ENCODE peak calls at places on chromosomes 5 and 9, in seven cellular contexts. One of them, this sample, is unnamed.
A peak's percentile ranks its signal among the peaks of the same experiment; 100 is the strongest.

GRCh38 chr9:91900057-91900816 is 49.8 kb downstream of the ROR2 start:
- DNase-seq in brain microvascular endothelial cell: no peak
- DNase-seq in foreskin fibroblast: no peak
- DNase-seq in uterus: no peak
- DNase-seq in neural progenitor cell: peak; percentile 38
- DNase-seq in heart right ventricle: no peak
- DNase-seq in mammary epithelial cell: no peak
- DNase-seq in this sample: no peak

GRCh38 chr5:31671339-31671741 is 32.4 kb downstream of the PDZD2 start:
- DNase-seq in brain microvascular endothelial cell: no peak
- DNase-seq in foreskin fibroblast: no peak
- DNase-seq in uterus: no peak
- DNase-seq in neural progenitor cell: no peak
- DNase-seq in heart right ventricle: peak; percentile 36
- DNase-seq in mammary epithelial cell: no peak
- DNase-seq in this sample: no peak

GRCh38 chr5:94240616-94241287 is 377.7 kb downstream of the KIAA0825 start:
- DNase-seq in brain microvascular endothelial cell: no peak
- DNase-seq in foreskin fibroblast: peak; percentile 46
- DNase-seq in uterus: no peak
- DNase-seq in neural progenitor cell: no peak
- DNase-seq in heart right ventricle: no peak
- DNase-seq in mammary epithelial cell: no peak
- DNase-seq in this sample: peak; percentile 26

GRCh38 chr9:137459147-137459600 is at the start of gene NSMF:
- DNase-seq in brain microvascular endothelial cell: peak; percentile 72
- DNase-seq in foreskin fibroblast: peak; percentile 87
- DNase-seq in uterus: peak; percentile 95
- DNase-seq in neural progenitor cell: peak; percentile 98
- DNase-seq in heart right ventricle: peak; percentile 96
- DNase-seq in mammary epithelial cell: peak; percentile 84
- DNase-seq in this sample: peak; percentile 89

GRCh38 chr5:141604318-141604717 is 14.5 kb downstream of the DIAPH1 start:
- DNase-seq in brain microvascular endothelial cell: peak; percentile 97
- DNase-seq in foreskin fibroblast: peak; percentile 92
- DNase-seq in uterus: peak; percentile 44
- DNase-seq in neural progenitor cell: peak; percentile 17
- DNase-seq in heart right ventricle: no peak
- DNase-seq in mammary epithelial cell: peak; percentile 93
- DNase-seq in this sample: peak; percentile 98

GRCh38 chr5:159975462-159976019 is 33.4 kb upstream of the TTC1 start:
- DNase-seq in brain microvascular endothelial cell: peak; percentile 96
- DNase-seq in foreskin fibroblast: peak; percentile 93
- DNase-seq in uterus: no peak
- DNase-seq in neural progenitor cell: no peak
- DNase-seq in heart right ventricle: no peak
- DNase-seq in mammary epithelial cell: peak; percentile 73
- DNase-seq in this sample: peak; percentile 93

GRCh38 chr9:75152416-75152815 is 64.1 kb downstream of the OSTF1 start:
- DNase-seq in brain microvascular endothelial cell: no peak
- DNase-seq in foreskin fibroblast: no peak
- DNase-seq in uterus: no peak
- DNase-seq in neural progenitor cell: no peak
- DNase-seq in heart right ventricle: no peak
- DNase-seq in mammary epithelial cell: no peak
- DNase-seq in this sample: no peak

GRCh38 chr9:130313103-130313858 is 47.7 kb downstream of the HMCN2 start:
- DNase-seq in brain microvascular endothelial cell: no peak
- DNase-seq in foreskin fibroblast: no peak
- DNase-seq in uterus: no peak
- DNase-seq in neural progenitor cell: no peak
- DNase-seq in heart right ventricle: no peak
- DNase-seq in mammary epithelial cell: no peak
- DNase-seq in this sample: no peak

GRCh38 chr5:71910741-71911140 is 191.7 kb downstream of the CARTPT start:
- DNase-seq in brain microvascular endothelial cell: no peak
- DNase-seq in foreskin fibroblast: no peak
- DNase-seq in uterus: no peak
- DNase-seq in neural progenitor cell: no peak
- DNase-seq in heart right ventricle: no peak
- DNase-seq in mammary epithelial cell: no peak
- DNase-seq in this sample: no peak

GRCh38 chr5:83632874-83633273 is 87.8 kb downstream of the HAPLN1 start:
- DNase-seq in brain microvascular endothelial cell: peak; percentile 86
- DNase-seq in foreskin fibroblast: peak; percentile 81
- DNase-seq in uterus: no peak
- DNase-seq in neural progenitor cell: no peak
- DNase-seq in heart right ventricle: no peak
- DNase-seq in mammary epithelial cell: peak; percentile 87
- DNase-seq in this sample: peak; percentile 57

GRCh38 chr9:122340161-122340560 is 30.7 kb upstream of the PTGS1 start:
- DNase-seq in brain microvascular endothelial cell: no peak
- DNase-seq in foreskin fibroblast: no peak
- DNase-seq in uterus: no peak
- DNase-seq in neural progenitor cell: no peak
- DNase-seq in heart right ventricle: no peak
- DNase-seq in mammary epithelial cell: no peak
- DNase-seq in this sample: no peak

GRCh38 chr5:78527054-78527884 is 121.3 kb downstream of the LHFPL2 start:
- DNase-seq in brain microvascular endothelial cell: peak; percentile 98
- DNase-seq in foreskin fibroblast: peak; percentile 78
- DNase-seq in uterus: peak; percentile 79
- DNase-seq in neural progenitor cell: peak; percentile 40
- DNase-seq in heart right ventricle: no peak
- DNase-seq in mammary epithelial cell: peak; percentile 89
- DNase-seq in this sample: peak; percentile 98

GRCh38 chr5:30747412-30747811 is 446.1 kb upstream of the CDH6 start:
- DNase-seq in brain microvascular endothelial cell: no peak
- DNase-seq in foreskin fibroblast: no peak
- DNase-seq in uterus: no peak
- DNase-seq in neural progenitor cell: no peak
- DNase-seq in heart right ventricle: no peak
- DNase-seq in mammary epithelial cell: no peak
- DNase-seq in this sample: no peak

GRCh38 chr9:69028754-69029153 is 6.8 kb upstream of the FXN start:
- DNase-seq in brain microvascular endothelial cell: no peak
- DNase-seq in foreskin fibroblast: no peak
- DNase-seq in uterus: no peak
- DNase-seq in neural progenitor cell: no peak
- DNase-seq in heart right ventricle: no peak
- DNase-seq in mammary epithelial cell: no peak
- DNase-seq in this sample: no peak

GRCh38 chr5:80189201-80189600 is 66.6 kb downstream of the SERINC5 start:
- DNase-seq in brain microvascular endothelial cell: no peak
- DNase-seq in foreskin fibroblast: no peak
- DNase-seq in uterus: no peak
- DNase-seq in neural progenitor cell: no peak
- DNase-seq in heart right ventricle: no peak
- DNase-seq in mammary epithelial cell: no peak
- DNase-seq in this sample: no peak

GRCh38 chr9:4079906-4080305 is 220.0 kb downstream of the GLIS3 start:
- DNase-seq in brain microvascular endothelial cell: no peak
- DNase-seq in foreskin fibroblast: no peak
- DNase-seq in uterus: no peak
- DNase-seq in neural progenitor cell: no peak
- DNase-seq in heart right ventricle: no peak
- DNase-seq in mammary epithelial cell: no peak
- DNase-seq in this sample: no peak

GRCh38 chr5:137833463-137833862 is 34.2 kb upstream of the MYOT start:
- DNase-seq in brain microvascular endothelial cell: peak; percentile 83
- DNase-seq in foreskin fibroblast: peak; percentile 28
- DNase-seq in uterus: peak; percentile 22
- DNase-seq in neural progenitor cell: no peak
- DNase-seq in heart right ventricle: no peak
- DNase-seq in mammary epithelial cell: peak; percentile 88
- DNase-seq in this sample: peak; percentile 67

GRCh38 chr5:72223371-72223770 is 96.7 kb downstream of the MRPS27 start:
- DNase-seq in brain microvascular endothelial cell: no peak
- DNase-seq in foreskin fibroblast: no peak
- DNase-seq in uterus: no peak
- DNase-seq in neural progenitor cell: no peak
- DNase-seq in heart right ventricle: no peak
- DNase-seq in mammary epithelial cell: no peak
- DNase-seq in this sample: no peak

GRCh38 chr9:93108301-93109041 is 12.5 kb downstream of the CARD19 start:
- DNase-seq in brain microvascular endothelial cell: no peak
- DNase-seq in foreskin fibroblast: no peak
- DNase-seq in uterus: peak; percentile 15
- DNase-seq in neural progenitor cell: no peak
- DNase-seq in heart right ventricle: no peak
- DNase-seq in mammary epithelial cell: no peak
- DNase-seq in this sample: no peak

GRCh38 chr5:7873216-7873615 is 4.3 kb downstream of the MTRR start:
- DNase-seq in brain microvascular endothelial cell: no peak
- DNase-seq in foreskin fibroblast: no peak
- DNase-seq in uterus: no peak
- DNase-seq in neural progenitor cell: no peak
- DNase-seq in heart right ventricle: no peak
- DNase-seq in mammary epithelial cell: no peak
- DNase-seq in this sample: no peak

GRCh38 chr9:133499130-133499891 is 20.4 kb upstream of the SLC2A6 start:
- DNase-seq in brain microvascular endothelial cell: no peak
- DNase-seq in foreskin fibroblast: no peak
- DNase-seq in uterus: no peak
- DNase-seq in neural progenitor cell: peak; percentile 48
- DNase-seq in heart right ventricle: peak; percentile 58
- DNase-seq in mammary epithelial cell: no peak
- DNase-seq in this sample: no peak

GRCh38 chr9:219670-220365 is 5.2 kb downstream of the DOCK8 start:
- DNase-seq in brain microvascular endothelial cell: no peak
- DNase-seq in foreskin fibroblast: no peak
- DNase-seq in uterus: no peak
- DNase-seq in neural progenitor cell: no peak
- DNase-seq in heart right ventricle: peak; percentile 16
- DNase-seq in mammary epithelial cell: no peak
- DNase-seq in this sample: no peak

GRCh38 chr9:84513473-84513872 is 156.1 kb upstream of the NTRK2 start:
- DNase-seq in brain microvascular endothelial cell: no peak
- DNase-seq in foreskin fibroblast: no peak
- DNase-seq in uterus: no peak
- DNase-seq in neural progenitor cell: no peak
- DNase-seq in heart right ventricle: no peak
- DNase-seq in mammary epithelial cell: peak; percentile 29
- DNase-seq in this sample: no peak

GRCh38 chr5:157867736-157868135 is 8.8 kb upstream of the CLINT1 start:
- DNase-seq in brain microvascular endothelial cell: no peak
- DNase-seq in foreskin fibroblast: no peak
- DNase-seq in uterus: no peak
- DNase-seq in neural progenitor cell: no peak
- DNase-seq in heart right ventricle: no peak
- DNase-seq in mammary epithelial cell: no peak
- DNase-seq in this sample: no peak

GRCh38 chr9:93207326-93207814 is 23.4 kb downstream of the WNK2 start:
- DNase-seq in brain microvascular endothelial cell: peak; percentile 25
- DNase-seq in foreskin fibroblast: peak; percentile 57
- DNase-seq in uterus: peak; percentile 68
- DNase-seq in neural progenitor cell: no peak
- DNase-seq in heart right ventricle: peak; percentile 52
- DNase-seq in mammary epithelial cell: no peak
- DNase-seq in this sample: peak; percentile 73

DNA sequence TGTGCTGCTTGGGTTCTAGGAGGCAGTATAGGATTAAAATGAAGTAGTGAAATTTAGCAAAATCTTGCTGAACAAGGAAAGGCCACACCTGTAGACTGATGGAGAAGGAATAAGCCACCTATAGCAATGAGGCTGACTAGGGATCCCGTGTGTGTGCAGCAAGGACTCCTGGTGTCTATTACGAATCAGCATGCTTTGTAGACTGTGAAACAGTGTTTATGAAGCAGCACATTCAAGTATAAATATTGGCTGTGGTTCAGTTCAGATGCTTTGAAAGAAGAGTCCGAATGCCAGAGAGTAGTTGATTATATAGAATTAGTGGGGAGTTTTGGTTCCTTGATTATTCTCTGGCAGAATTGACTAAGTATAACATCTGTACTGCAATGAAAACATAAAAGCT is 41.8 kb downstream of the CAST start:
- DNase-seq in brain microvascular endothelial cell: no peak
- DNase-seq in foreskin fibroblast: no peak
- DNase-seq in uterus: no peak
- DNase-seq in neural progenitor cell: no peak
- DNase-seq in heart right ventricle: no peak
- DNase-seq in mammary epithelial cell: no peak
- DNase-seq in this sample: no peak
- H3K4me3 ChIP-seq in brain microvascular endothelial cell: peak overlapping the region; percentile 82
- H3K4me3 ChIP-seq in foreskin fibroblast: peak overlapping the region; percentile 76
- H3K4me3 ChIP-seq in uterus: no peak overlapping the region
- H3K4me3 ChIP-seq in neural progenitor cell: peak overlapping the region; percentile 72
- H3K4me3 ChIP-seq in heart right ventricle: peak overlapping the region; percentile 81
- H3K4me3 ChIP-seq in mammary epithelial cell: peak overlapping the region; percentile 79
- H3K4me3 ChIP-seq in this sample: peak overlapping the region; percentile 67

GRCh38 chr5:74639538-74640449 is 734 bp downstream of the ENC1 start:
- DNase-seq in brain microvascular endothelial cell: no peak
- DNase-seq in foreskin fibroblast: peak; percentile 55
- DNase-seq in uterus: peak; percentile 39
- DNase-seq in neural progenitor cell: peak; percentile 65
- DNase-seq in heart right ventricle: peak; percentile 53
- DNase-seq in mammary epithelial cell: no peak
- DNase-seq in this sample: peak; percentile 49
- TF ChIP-seq CTCF in brain microvascular endothelial cell: peak; percentile 42
- TF ChIP-seq CTCF in foreskin fibroblast: no peak
- TF ChIP-seq CTCF in uterus: peak; percentile 34
- TF ChIP-seq CTCF in neural progenitor cell: peak; percentile 16
- TF ChIP-seq CTCF in heart right ventricle: no peak
- TF ChIP-seq CTCF in mammary epithelial cell: no peak
- TF ChIP-seq CTCF in this sample: peak; percentile 37

GRCh38 chr9:89999176-89999533 is 394.3 kb downstream of the GADD45G start:
- DNase-seq in brain microvascular endothelial cell: no peak
- DNase-seq in foreskin fibroblast: no peak
- DNase-seq in uterus: no peak
- DNase-seq in neural progenitor cell: no peak
- DNase-seq in heart right ventricle: no peak
- DNase-seq in mammary epithelial cell: peak; percentile 66
- DNase-seq in this sample: no peak
- H3K4me3 ChIP-seq in brain microvascular endothelial cell: no peak overlapping the region
- H3K4me3 ChIP-seq in foreskin fibroblast: no peak overlapping the region
- H3K4me3 ChIP-seq in uterus: no peak overlapping the region
- H3K4me3 ChIP-seq in neural progenitor cell: no peak overlapping the region
- H3K4me3 ChIP-seq in heart right ventricle: peak overlapping the region; percentile 34
- H3K4me3 ChIP-seq in mammary epithelial cell: no peak overlapping the region
- H3K4me3 ChIP-seq in this sample: no peak overlapping the region

DNA sequence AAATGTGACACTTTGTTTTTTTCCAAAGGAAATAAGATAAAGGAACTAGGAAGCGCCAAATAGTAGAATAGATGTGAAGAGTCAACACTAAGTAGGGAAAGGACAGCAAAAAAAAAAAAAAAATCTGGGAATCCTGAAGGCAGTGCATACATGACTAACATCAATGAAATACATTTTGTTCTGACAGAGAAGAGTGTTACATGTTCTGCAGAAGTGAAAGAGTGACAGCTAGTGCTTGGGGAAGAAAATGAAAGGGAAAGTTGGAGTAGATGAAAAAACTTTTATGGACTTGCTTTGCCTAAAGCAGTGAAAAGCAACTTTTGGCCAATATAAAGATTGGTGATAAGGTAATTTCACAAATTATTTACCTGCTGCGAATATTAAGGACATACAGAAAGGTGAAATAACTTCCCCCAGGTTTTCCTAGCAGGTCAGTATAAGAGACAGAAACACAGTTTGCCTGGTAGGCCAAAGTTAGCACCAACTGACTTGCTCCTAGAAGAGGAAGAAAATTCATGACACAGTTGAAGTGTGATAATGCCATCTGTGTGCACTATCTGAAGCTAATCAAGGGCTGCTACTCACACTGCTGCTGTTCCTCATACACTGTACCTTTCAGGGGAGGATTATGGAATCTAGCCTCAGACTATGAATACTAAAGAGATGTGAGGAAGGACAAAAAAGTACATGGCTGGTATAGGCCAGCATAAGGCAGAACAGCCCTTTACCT is 38.6 kb downstream of the RANBP6 start:
- DNase-seq in brain microvascular endothelial cell: no peak
- DNase-seq in foreskin fibroblast: no peak
- DNase-seq in uterus: no peak
- DNase-seq in neural progenitor cell: no peak
- DNase-seq in heart right ventricle: no peak
- DNase-seq in mammary epithelial cell: peak; percentile 9
- DNase-seq in this sample: peak; percentile 12
- TF ChIP-seq CTCF in brain microvascular endothelial cell: no peak
- TF ChIP-seq CTCF in foreskin fibroblast: no peak
- TF ChIP-seq CTCF in uterus: no peak
- TF ChIP-seq CTCF in neural progenitor cell: no peak
- TF ChIP-seq CTCF in heart right ventricle: peak; percentile 29
- TF ChIP-seq CTCF in mammary epithelial cell: no peak
- TF ChIP-seq CTCF in this sample: no peak

This sample was measured in cardiac fibroblast.